ENCODE peak calls at places on chromosomes 7 and 10, in five cellular contexts. J is cardiac fibroblast, F is GM13976, W is AG09319, E is fibroblast of pulmonary artery. V is an unnamed sample.

GRCh38 chr7:91239171-91239604 is 25.0 kb upstream of the FZD1 start:
- DNase-seq in J (peak), F (no peak), W (no peak), E (peak), V (peak)

GRCh38 chr10:100743626-100744135 is 1.7 kb upstream of the PAX2 start:
- DNase-seq in J (peak), F (peak), W (peak), E (peak), V (peak)

GRCh38 chr10:78764436-78764835 is 304.3 kb upstream of the ZMIZ1 start:
- DNase-seq in J (no peak), F (no peak), W (no peak), E (no peak), V (no peak)

GRCh38 chr7:117724898-117725297 is 148.3 kb downstream of the CTTNBP2 start:
- DNase-seq in J (no peak), F (no peak), W (no peak), E (no peak), V (no peak)

GRCh38 chr7:194257-194995 is 2.1 kb downstream of the FAM20C start:
- DNase-seq in J (peak), F (no peak), W (peak), E (peak), V (peak)

GRCh38 chr7:33836797-33837355 is 68.5 kb upstream of the BMPER start:
- DNase-seq in J (no peak), F (no peak), W (no peak), E (no peak), V (no peak)

GRCh38 chr7:91082854-91083495 is 181.3 kb upstream of the FZD1 start:
- DNase-seq in J (peak), F (no peak), W (no peak), E (peak), V (peak)

GRCh38 chr7:120079704-120080103 is 193.3 kb upstream of the KCND2 start:
- DNase-seq in J (no peak), F (no peak), W (no peak), E (no peak), V (no peak)

GRCh38 chr10:110208614-110209398 is 1.4 kb downstream of the MXI1 start:
- DNase-seq in J (peak), F (peak), W (no peak), E (peak), V (peak)

GRCh38 chr7:125126376-125126775 is 196.8 kb upstream of the POT1 start:
- DNase-seq in J (peak), F (no peak), W (no peak), E (peak), V (peak)

GRCh38 chr7:142760071-142760642 is 10.6 kb upstream of the PRSS2 start:
- DNase-seq in J (no peak), F (no peak), W (no peak), E (peak), V (no peak)

GRCh38 chr7:92838934-92839333 is 2.6 kb upstream of the CDK6 start:
- DNase-seq in J (no peak), F (no peak), W (no peak), E (no peak), V (no peak)

GRCh38 chr10:123309740-123310139 is 155.5 kb downstream of the BUB3 start:
- DNase-seq in J (peak), F (no peak), W (no peak), E (peak), V (no peak)

GRCh38 chr7:80273327-80273726 is 138.7 kb downstream of the GNAI1 start:
- DNase-seq in J (peak), F (no peak), W (no peak), E (peak), V (peak)

DNA sequence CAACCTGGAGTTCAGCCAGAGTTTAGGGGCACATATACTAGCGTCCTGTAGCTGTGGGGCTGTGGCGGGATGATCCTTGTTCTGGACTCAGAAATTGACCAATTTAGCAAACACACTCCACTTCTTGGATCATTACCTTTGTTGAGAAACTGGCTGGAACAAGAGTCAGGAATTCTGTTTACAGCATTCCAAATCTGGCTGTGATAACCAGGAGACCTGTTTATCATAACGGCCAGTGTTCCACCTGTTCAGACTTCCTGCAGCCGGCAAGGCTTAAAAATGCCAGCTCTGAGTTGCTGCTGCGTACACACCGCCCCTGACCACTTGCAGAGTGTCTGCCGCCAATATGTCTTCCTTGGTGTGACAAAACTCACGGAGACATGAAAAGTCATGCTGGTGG is 64.8 kb downstream of the ARMC3 start:
- DNase-seq in J (no peak), F (no peak), W (no peak), E (no peak), V (no peak)
- TF ChIP-seq CTCF in J (no peak), F (no peak), W (no peak), E (no peak), V (no peak)

GRCh38 chr10:88116491-88116890 is 253.1 kb downstream of the PTEN start:
- DNase-seq in J (peak), F (no peak), W (no peak), E (no peak), V (no peak)

GRCh38 chr10:88120075-88120474 is 256.6 kb downstream of the PTEN start:
- DNase-seq in J (no peak), F (no peak), W (no peak), E (no peak), V (no peak)

GRCh38 chr10:88118769-88119559 is 255.5 kb downstream of the PTEN start:
- DNase-seq in J (no peak), F (no peak), W (no peak), E (no peak), V (no peak)

GRCh38 chr10:88117227-88117626 is 253.8 kb downstream of the PTEN start:
- DNase-seq in J (no peak), F (peak), W (no peak), E (no peak), V (no peak)

DNA sequence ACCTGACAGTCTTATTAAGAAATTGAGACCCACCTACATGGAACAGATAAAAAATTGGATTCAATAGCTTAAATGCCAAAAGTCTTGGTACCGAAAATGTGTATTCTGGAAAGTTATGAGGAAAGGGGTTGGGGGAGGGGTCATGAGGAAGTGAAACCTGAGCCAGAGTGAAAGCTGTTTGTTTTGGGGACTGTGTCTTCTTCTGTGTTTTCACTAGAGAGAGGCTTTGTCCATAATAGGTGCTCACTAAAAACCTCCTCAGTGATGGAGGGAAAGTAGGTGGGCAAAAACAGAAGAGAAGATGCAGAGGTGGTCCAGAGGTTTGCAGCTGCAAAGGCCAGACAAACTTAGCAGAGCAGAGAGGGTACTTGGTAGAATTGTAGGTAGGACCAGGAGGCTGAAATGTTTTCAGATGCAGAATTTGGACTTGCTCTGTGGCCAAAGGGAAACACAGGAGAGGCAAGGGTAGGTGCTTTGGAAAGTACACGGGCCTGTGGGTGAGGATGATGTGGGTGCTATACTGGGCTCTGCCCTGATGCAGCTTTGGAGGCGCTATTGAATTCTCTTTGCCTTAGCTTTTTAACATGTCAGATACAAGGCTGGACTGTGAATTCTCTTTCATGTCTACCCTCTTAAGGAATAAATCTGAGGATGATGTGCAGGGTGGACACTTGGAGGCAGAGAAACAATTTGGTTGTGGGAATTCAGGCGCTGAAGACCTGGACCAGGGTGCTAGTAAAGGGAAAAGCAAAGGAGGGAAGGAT is 254.6 kb downstream of the PTEN start:
- DNase-seq in J (no peak), F (no peak), W (no peak), E (no peak), V (no peak)
- TF ChIP-seq CTCF in J (peak), F (no peak), W (no peak), E (peak), V (no peak)

DNA sequence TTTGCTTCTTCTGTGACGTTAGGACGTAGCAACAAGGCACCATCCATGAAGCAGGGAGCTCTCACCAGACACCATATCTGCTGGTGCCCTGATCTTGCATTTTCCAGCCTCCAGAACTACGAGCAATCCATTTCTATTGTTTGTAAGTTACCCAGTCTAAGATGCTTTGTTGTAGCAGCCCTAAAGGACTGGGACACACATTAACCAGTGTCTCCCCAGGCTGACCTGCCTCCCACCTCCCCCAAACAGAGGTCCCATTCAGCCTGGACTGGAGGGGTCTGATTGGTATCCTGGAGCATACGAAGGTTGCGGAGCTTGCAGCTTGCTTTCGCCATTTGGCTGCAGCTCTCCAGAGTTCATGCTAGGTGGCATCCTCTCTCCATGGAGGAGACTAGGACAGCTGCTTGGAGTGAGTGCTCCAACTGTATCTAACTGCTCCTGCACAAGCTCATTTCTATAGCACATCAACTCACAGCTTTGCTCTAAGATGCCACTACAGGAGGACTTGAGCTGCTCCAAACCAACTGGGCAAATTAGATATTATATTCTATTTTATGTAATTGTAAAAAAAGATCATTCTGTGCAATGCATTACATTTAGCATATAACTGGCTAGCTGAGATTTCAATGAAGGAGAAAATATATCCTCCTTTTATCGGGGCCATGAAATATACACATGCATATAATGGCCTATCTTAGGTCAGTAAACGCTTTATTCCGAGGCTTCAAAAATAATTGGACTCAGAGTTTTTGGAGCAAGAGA is 8.0 kb upstream of the GRK5 start:
- DNase-seq in J (peak), F (peak), W (no peak), E (peak), V (peak)
- TF ChIP-seq CTCF in J (peak), F (peak), W (peak), E (peak), V (peak)

DNA sequence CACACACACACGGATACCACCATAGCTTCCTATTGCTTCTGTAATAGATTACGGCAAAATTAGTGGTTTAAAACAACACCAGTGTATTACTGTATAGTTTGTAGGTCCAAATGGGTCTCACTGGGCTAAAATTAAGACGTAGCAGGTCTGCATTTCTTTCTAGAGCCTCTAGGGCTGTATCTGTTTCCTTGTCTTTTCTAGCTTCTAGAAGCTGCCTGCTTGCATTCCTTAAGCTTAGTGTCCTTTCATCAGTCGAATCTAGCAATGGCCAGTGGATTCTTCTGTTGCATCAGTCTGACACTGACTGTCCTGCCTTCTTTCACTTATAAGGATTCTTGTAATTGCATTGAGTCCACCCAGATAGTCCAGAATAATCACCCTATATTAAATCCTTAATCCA is 882.3 kb downstream of the PCDH15 start:
- DNase-seq in J (no peak), F (no peak), W (no peak), E (no peak), V (no peak)
- TF ChIP-seq CTCF in J (no peak), F (no peak), W (no peak), E (no peak), V (no peak)

GRCh38 chr7:123208793-123209192 is 9.0 kb upstream of the SLC13A1 start:
- DNase-seq in J (peak), F (no peak), W (no peak), E (peak), V (peak)
- TF ChIP-seq CTCF in J (peak), F (peak), W (no peak), E (peak), V (no peak)

GRCh38 chr7:12519682-12520009 is 50.9 kb upstream of the SCIN start:
- DNase-seq in J (no peak), F (no peak), W (no peak), E (no peak), V (no peak)

GRCh38 chr7:12524794-12525386 is 45.6 kb upstream of the SCIN start:
- DNase-seq in J (peak), F (peak), W (peak), E (peak), V (peak)

GRCh38 chr7:12517451-12517850 is 53.1 kb upstream of the SCIN start:
- DNase-seq in J (no peak), F (no peak), W (no peak), E (no peak), V (no peak)

GRCh38 chr7:12518920-12519681 is 51.4 kb upstream of the SCIN start:
- DNase-seq in J (peak), F (no peak), W (no peak), E (peak), V (peak)
- TF ChIP-seq CTCF in J (peak), F (peak), W (peak), E (peak), V (peak)

GRCh38 chr7:150322833-150323681 is at the start of the genes ACTR3C and LRRC61:
- DNase-seq in J (no peak), F (peak), W (no peak), E (no peak), V (peak)
- TF ChIP-seq CTCF in J (no peak), F (peak), W (no peak), E (no peak), V (no peak)

V was measured in MCF 10A.